ENCODE peak calls at places on chromosomes 13 and 19, in five cellular contexts. P is brain microvascular endothelial cell, O is IMR-90, I is tibial nerve, Q is thoracic aorta. A is an unnamed sample. For H3K36me3, the result is how much of the 10 kb centered on the place peaks cover.

GRCh38 chr13:98542568-98543379 is 34.1 kb downstream of the STK24 start:
- DNase-seq in O (no peak), Q (no peak), I (no peak), P (no peak), A (no peak)

GRCh38 chr19:5814123-5814839 is 9.4 kb downstream of the NRTN start:
- DNase-seq in Q (no peak), O (no peak), I (no peak), P (no peak), A (no peak)

GRCh38 chr19:5265260-5265659 is 75.4 kb downstream of the PTPRS start:
- DNase-seq in O (no peak), Q (no peak), I (no peak), P (no peak), A (no peak)

GRCh38 chr19:49422407-49423277 is 599 bp downstream of the PTH2 start:
- DNase-seq in O (peak), P (no peak), I (no peak), Q (no peak), A (no peak)

GRCh38 chr13:86810385-86810784 is 860.8 kb upstream of the SLITRK5 start:
- DNase-seq in I (no peak), P (no peak), O (no peak), Q (no peak), A (no peak)

GRCh38 chr19:52039169-52039568 is 9.5 kb downstream of the ZNF432 start:
- DNase-seq in P (no peak), O (no peak), I (no peak), Q (no peak), A (no peak)

GRCh38 chr19:6590458-6591319 is at the start of gene CD70:
- DNase-seq in Q (no peak), O (no peak), P (no peak), I (no peak), A (no peak)

GRCh38 chr13:35164324-35164932 is 222.4 kb downstream of the NBEA start:
- DNase-seq in Q (no peak), P (no peak), O (peak), I (no peak), A (no peak)

GRCh38 chr19:38211779-38212178 is 12.2 kb downstream of the DPF1 start:
- DNase-seq in P (no peak), O (no peak), Q (no peak), I (no peak), A (no peak)

GRCh38 chr19:38784224-38784623 is 4.8 kb upstream of the LGALS7B start:
- DNase-seq in O (peak), I (no peak), Q (no peak), P (peak), A (no peak)

GRCh38 chr13:33721719-33722118 is 96.2 kb upstream of the RFC3 start:
- DNase-seq in P (peak), Q (no peak), O (peak), I (no peak), A (no peak)

GRCh38 chr13:112392719-112393118 is 16.6 kb downstream of the SPACA7 start:
- DNase-seq in I (no peak), P (no peak), Q (no peak), O (no peak), A (no peak)
- TF ChIP-seq CTCF in I (no peak), P (no peak), Q (no peak), O (no peak), A (no peak)

GRCh38 chr19:40567750-40568494 is 8.8 kb upstream of the SHKBP1 start:
- DNase-seq in P (no peak), Q (no peak), I (no peak), O (no peak), A (no peak)

GRCh38 chr19:40567040-40567749 is 9.5 kb upstream of the SHKBP1 start:
- DNase-seq in O (no peak), P (no peak), Q (no peak), I (no peak), A (no peak)

GRCh38 chr19:40570313-40571004 is 6.2 kb upstream of the SHKBP1 start:
- DNase-seq in P (peak), O (peak), I (peak), Q (peak), A (peak)

GRCh38 chr19:40571831-40572495 is 4.7 kb upstream of the SHKBP1 start:
- DNase-seq in O (no peak), Q (no peak), P (no peak), I (no peak), A (no peak)

DNA sequence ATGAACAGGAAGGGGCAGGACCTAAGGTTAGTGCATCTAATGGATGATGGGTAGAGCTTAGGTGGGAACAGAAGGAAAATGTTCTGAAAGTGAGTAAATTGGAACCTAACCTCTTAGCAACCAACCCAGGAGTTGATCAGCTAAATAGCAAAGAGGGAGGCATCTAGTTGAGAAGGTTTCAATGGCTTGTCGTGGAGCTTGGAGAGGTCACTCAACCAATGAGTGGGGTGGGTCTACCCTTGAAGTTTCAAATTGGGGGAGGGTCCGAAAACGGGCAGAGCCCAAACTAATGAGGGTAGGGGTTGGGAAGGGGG is 5.7 kb upstream of the SHKBP1 start:
- DNase-seq in Q (no peak), P (no peak), I (no peak), O (no peak), A (no peak)
- H3K27ac ChIP-seq in Q (peak), P (no peak), I (peak), O (no peak), A (no peak)

GRCh38 chr13:113823771-113824170 is 40.1 kb downstream of the GAS6 start:
- DNase-seq in Q (no peak), P (no peak), O (no peak), I (no peak), A (no peak)
- H3K36me3 ChIP-seq in Q (half or more), P (under half), O (half or more), I (under half), A (under half)

DNA sequence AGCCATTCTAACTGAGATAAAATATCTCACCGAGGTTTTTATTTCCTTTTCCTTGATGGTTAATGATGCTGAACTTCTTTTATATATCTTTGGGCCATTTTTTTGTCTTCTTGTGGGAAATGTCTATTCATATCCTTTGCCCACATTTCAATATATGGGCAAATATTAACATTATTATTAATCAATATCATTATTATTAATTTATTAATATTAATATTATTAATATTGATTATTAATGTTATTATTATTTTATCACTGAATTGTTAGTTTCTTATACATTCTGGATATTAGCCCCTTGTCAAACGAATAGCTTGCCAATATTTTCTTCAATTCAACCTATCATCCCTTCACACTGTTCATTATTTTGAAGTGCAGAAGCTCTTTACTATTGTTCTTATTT is 2203.6 kb downstream of the PCDH9 start:
- DNase-seq in O (no peak), Q (no peak), I (no peak), P (no peak), A (no peak)
- TF ChIP-seq CTCF in O (no peak), Q (no peak), I (no peak), P (no peak), A (no peak)

DNA sequence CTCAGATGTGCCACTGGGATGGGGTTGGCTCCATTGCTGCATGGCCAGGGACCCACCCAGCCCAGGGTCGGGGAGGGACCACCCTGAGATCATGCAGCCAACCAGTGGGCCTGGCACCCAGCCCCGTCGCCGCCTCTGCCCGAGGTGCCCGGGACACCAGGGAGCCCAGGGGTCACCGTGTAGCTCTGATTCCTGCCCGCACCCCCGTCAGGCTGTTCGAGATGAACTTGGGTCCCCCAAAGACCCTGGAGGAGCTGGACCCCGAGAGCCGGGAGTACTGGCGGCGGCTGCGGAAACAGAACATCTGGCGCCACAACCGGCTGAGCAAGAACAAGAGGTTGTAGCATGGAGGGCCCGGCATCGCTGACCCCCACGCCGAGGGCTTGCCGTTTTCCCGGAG is 4.6 kb downstream of the MRPL54 start:
- DNase-seq in Q (no peak), I (no peak), O (no peak), P (no peak), A (no peak)
- H3K27ac ChIP-seq in Q (no peak), I (no peak), O (no peak), P (no peak), A (no peak)

DNA sequence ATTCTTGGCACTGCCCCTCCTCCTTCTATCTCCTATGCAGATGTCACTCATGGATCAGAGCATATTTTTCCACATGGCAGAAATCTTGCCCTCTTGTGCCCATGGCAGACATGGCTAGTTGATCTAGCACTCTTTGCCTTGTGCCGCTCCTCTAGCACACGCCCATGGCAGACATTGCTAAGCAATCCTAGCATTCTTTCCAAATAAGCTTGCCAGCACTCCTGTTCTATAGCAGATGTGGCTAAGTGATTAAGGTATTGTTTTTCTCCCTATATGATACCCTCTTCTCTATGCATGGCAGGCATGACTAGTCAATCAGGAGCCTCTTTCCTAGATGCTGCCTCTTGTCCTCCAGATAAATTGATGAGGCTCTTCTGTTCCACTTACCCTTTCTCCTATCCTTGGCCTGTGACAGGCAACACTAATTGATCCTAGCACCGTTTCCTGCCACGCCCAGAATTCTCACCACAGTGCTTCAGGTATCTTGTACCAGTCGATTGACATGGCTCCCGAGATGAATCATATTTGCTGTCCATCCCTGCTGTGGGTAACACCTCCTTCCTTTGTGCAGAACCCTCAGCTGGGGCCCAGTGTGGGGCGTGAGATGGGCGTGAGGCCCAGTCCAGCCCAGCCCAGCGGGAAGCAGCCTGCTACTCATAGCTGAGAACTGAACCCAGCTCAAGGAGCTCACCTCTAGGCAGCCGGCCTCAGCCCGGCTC is 26.9 kb downstream of the TMED1 start:
- DNase-seq in O (peak), I (no peak), P (peak), Q (no peak), A (no peak)
- H3K36me3 ChIP-seq in O (half or more), I (under half), P (half or more), Q (under half), A (half or more)

DNA sequence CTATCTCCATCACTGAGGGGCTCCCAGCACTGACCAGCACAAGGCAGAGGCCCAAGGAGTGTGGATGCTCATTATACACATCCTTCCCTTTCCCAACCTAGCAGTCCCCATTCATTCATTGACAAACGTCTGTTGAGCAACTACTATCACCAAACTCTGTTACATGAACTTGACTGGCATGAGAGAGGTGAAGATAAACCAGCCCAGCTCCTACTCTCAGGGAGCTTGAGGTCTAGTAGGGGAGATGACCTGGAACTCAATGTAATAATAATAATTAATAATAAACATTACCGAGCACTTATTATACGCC is 8.9 kb upstream of the CEACAM16 start:
- DNase-seq in I (no peak), O (no peak), Q (no peak), P (no peak), A (no peak)
- TF ChIP-seq CTCF in I (no peak), O (no peak), Q (no peak), P (no peak), A (no peak)

DNA sequence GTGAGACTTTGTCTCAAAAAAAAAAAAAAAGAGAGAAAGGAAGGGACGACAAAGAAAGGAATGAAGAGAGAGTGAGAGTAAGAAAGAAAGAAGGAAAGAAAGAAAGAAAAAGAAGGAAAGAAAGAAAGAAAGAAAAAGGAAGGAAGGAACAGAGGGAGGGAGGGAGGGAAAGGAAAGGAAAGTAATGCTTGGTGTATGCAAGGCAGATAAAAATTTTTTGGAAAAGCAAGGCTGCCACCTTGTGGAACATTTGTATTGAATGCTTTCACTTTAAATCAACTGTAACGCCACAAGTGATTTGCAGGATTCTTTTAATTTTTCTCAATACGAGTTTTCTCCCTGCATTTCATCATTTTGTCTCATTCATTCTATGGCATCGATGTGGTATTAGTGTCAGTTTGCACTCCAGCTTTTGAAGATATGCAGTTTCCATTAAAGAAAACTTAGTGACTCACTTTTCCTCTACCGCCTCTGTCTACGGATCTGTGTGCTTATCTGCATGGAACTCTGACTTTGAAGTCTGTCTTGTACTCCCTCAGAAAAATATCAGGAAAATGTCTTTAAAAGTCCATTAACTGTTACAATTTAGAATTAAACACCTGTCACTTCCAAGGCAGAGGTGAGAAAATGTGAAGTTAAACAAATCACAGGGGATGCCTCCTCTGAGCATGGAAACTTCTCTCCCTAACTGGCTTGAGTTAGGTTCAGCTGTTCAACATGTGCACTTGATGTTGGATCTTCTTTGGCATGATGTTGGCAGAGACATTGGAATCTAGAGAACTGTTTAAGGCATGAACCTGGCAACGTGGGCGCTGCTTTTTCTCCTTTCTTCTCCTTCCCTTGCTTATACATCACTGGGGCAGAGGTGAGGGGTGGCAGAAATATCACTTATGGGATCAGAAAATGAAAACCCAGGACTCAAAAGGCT is 20.0 kb upstream of the ZDHHC20 start:
- DNase-seq in P (peak), Q (no peak), I (no peak), O (peak), A (no peak)
- H3K27ac ChIP-seq in P (no peak), Q (no peak), I (no peak), O (no peak), A (no peak)

GRCh38 chr13:97058896-97059295 is 64.6 kb upstream of the OXGR1 start:
- DNase-seq in I (no peak), Q (no peak), O (no peak), P (peak), A (no peak)
- H3K36me3 ChIP-seq in I (under half), Q (under half), O (under half), P (under half), A (under half)

GRCh38 chr13:50529154-50529882 is 314.2 kb downstream of the DLEU7 start:
- DNase-seq in O (peak), I (peak), P (peak), Q (peak), A (peak)

GRCh38 chr13:50527612-50528509 is 315.6 kb downstream of the DLEU7 start:
- DNase-seq in P (no peak), Q (no peak), I (no peak), O (no peak), A (no peak)

GRCh38 chr13:50537029-50537428 is 306.5 kb downstream of the DLEU7 start:
- DNase-seq in I (no peak), O (no peak), Q (no peak), P (no peak), A (no peak)

GRCh38 chr13:50535050-50535449 is 308.4 kb downstream of the DLEU7 start:
- DNase-seq in Q (no peak), O (no peak), P (no peak), I (no peak), A (no peak)

DNA sequence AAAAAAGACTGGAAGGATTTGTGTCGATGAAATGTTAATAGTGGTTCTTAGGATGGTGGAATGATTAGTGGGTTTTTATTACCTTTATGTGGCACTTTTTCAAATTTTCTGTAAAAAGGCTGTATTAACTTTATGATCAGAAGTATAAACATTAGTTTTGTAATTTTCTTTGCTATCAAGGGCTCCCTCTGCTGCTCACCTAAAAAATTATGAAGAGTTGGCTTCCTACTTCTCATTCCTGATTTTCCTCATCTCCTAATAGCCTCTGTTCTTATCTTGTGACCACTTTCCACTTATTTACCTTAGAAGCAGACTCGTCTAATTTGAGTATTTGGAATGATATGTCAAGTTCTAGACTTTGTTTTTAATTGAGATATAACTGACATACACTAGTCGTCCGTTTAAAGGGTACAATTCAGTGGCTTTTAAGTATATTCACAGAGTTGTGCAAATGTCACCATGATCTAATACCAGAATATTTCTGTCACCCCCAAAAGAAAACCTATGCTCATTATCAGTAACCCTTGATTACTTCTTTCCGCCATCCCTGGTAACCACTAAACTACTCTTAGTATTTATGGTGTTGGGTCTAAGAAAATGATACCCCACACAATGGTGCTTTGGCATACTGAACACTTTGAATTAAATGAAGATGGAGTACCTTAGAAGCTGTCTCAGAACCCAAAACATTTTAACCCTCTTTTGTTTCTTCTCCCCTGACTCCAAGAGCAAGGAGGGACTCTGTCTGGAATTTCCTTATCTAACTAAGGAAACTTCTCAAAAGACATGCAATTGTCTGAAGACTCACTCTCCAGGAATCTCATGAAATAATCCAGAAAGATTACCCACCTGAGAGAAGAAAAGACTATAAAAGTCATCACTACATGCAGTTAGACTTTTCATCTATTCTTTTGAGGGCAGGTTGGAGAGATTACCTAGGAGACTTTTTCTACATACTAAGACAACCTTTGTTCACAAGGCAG is 311.3 kb downstream of the DLEU7 start:
- DNase-seq in P (peak), O (peak), I (no peak), Q (no peak), A (no peak)
- TF ChIP-seq CTCF in P (peak), O (peak), I (peak), Q (peak), A (peak)

A was measured in RWPE2.